ENCODE peak calls at places on chromosomes 7 and 10, in seven cellular contexts. One of them, this sample, is unnamed. For H3K4me1, the result is how much of the 10 kb centered on the place peaks cover.

GRCh38 chr7:6642239-6642839 is 5.2 kb downstream of the ZNF316 start:
- DNase-seq in heart left ventricle: no peak
- DNase-seq in lung: no peak
- DNase-seq in CD4-positive, CD25-positive, alpha-beta regulatory T cell: no peak
- DNase-seq in testis: no peak
- DNase-seq in PC-3: no peak
- DNase-seq in vagina: no peak
- DNase-seq in this sample: no peak

GRCh38 chr7:55486172-55486550 is 86.1 kb downstream of the VOPP1 start:
- DNase-seq in CD4-positive, CD25-positive, alpha-beta regulatory T cell: no peak
- DNase-seq in lung: no peak
- DNase-seq in vagina: no peak
- DNase-seq in testis: no peak
- DNase-seq in heart left ventricle: no peak
- DNase-seq in PC-3: no peak
- DNase-seq in this sample: no peak

GRCh38 chr7:152136623-152137022 is 111.1 kb downstream of the GALNT11 start:
- DNase-seq in testis: no peak
- DNase-seq in PC-3: no peak
- DNase-seq in lung: no peak
- DNase-seq in heart left ventricle: no peak
- DNase-seq in vagina: no peak
- DNase-seq in CD4-positive, CD25-positive, alpha-beta regulatory T cell: no peak
- DNase-seq in this sample: peak

GRCh38 chr10:86340991-86341260 is 25.7 kb downstream of the GRID1 start:
- DNase-seq in testis: no peak
- DNase-seq in lung: no peak
- DNase-seq in vagina: no peak
- DNase-seq in CD4-positive, CD25-positive, alpha-beta regulatory T cell: no peak
- DNase-seq in heart left ventricle: no peak
- DNase-seq in PC-3: no peak
- DNase-seq in this sample: no peak

GRCh38 chr7:50625360-50625759 is 60.2 kb upstream of the DDC start:
- DNase-seq in CD4-positive, CD25-positive, alpha-beta regulatory T cell: no peak
- DNase-seq in testis: no peak
- DNase-seq in vagina: no peak
- DNase-seq in heart left ventricle: peak
- DNase-seq in lung: no peak
- DNase-seq in PC-3: no peak
- DNase-seq in this sample: no peak

GRCh38 chr10:97534746-97535367 is 36.1 kb downstream of the UBTD1 start:
- DNase-seq in vagina: no peak
- DNase-seq in heart left ventricle: peak
- DNase-seq in CD4-positive, CD25-positive, alpha-beta regulatory T cell: no peak
- DNase-seq in PC-3: peak
- DNase-seq in lung: no peak
- DNase-seq in testis: no peak
- DNase-seq in this sample: peak

GRCh38 chr7:6590645-6591110 is 857 bp downstream of the INTS15 start:
- DNase-seq in PC-3: no peak
- DNase-seq in heart left ventricle: no peak
- DNase-seq in vagina: no peak
- DNase-seq in lung: no peak
- DNase-seq in CD4-positive, CD25-positive, alpha-beta regulatory T cell: no peak
- DNase-seq in testis: no peak
- DNase-seq in this sample: no peak

GRCh38 chr7:157112706-157113105 is 26.0 kb upstream of the UBE3C start:
- DNase-seq in CD4-positive, CD25-positive, alpha-beta regulatory T cell: no peak
- DNase-seq in testis: no peak
- DNase-seq in PC-3: no peak
- DNase-seq in heart left ventricle: no peak
- DNase-seq in vagina: no peak
- DNase-seq in lung: no peak
- DNase-seq in this sample: no peak

GRCh38 chr10:129102906-129103693 is 363.9 kb upstream of the MGMT start:
- DNase-seq in lung: peak
- DNase-seq in heart left ventricle: no peak
- DNase-seq in testis: no peak
- DNase-seq in PC-3: no peak
- DNase-seq in vagina: no peak
- DNase-seq in CD4-positive, CD25-positive, alpha-beta regulatory T cell: no peak
- DNase-seq in this sample: no peak

GRCh38 chr7:39589323-39590111 is 23.3 kb downstream of the YAE1 start:
- DNase-seq in lung: no peak
- DNase-seq in testis: no peak
- DNase-seq in CD4-positive, CD25-positive, alpha-beta regulatory T cell: peak
- DNase-seq in PC-3: peak
- DNase-seq in vagina: no peak
- DNase-seq in heart left ventricle: no peak
- DNase-seq in this sample: no peak

GRCh38 chr10:109831846-109832245 is 91.5 kb downstream of the XPNPEP1 start:
- DNase-seq in vagina: no peak
- DNase-seq in CD4-positive, CD25-positive, alpha-beta regulatory T cell: no peak
- DNase-seq in heart left ventricle: no peak
- DNase-seq in lung: no peak
- DNase-seq in testis: no peak
- DNase-seq in PC-3: no peak
- DNase-seq in this sample: no peak

GRCh38 chr10:106872176-106872575 is 292.3 kb downstream of the SORCS1 start:
- DNase-seq in vagina: no peak
- DNase-seq in CD4-positive, CD25-positive, alpha-beta regulatory T cell: no peak
- DNase-seq in testis: no peak
- DNase-seq in heart left ventricle: no peak
- DNase-seq in PC-3: no peak
- DNase-seq in lung: no peak
- DNase-seq in this sample: no peak

GRCh38 chr7:47783456-47784240 is 164.6 kb downstream of the PKD1L1 start:
- DNase-seq in vagina: no peak
- DNase-seq in heart left ventricle: no peak
- DNase-seq in CD4-positive, CD25-positive, alpha-beta regulatory T cell: no peak
- DNase-seq in testis: peak
- DNase-seq in PC-3: peak
- DNase-seq in lung: no peak
- DNase-seq in this sample: no peak

GRCh38 chr7:98674461-98674860 is 57.4 kb downstream of the NPTX2 start:
- DNase-seq in vagina: no peak
- DNase-seq in testis: no peak
- DNase-seq in PC-3: peak
- DNase-seq in heart left ventricle: no peak
- DNase-seq in CD4-positive, CD25-positive, alpha-beta regulatory T cell: no peak
- DNase-seq in lung: no peak
- DNase-seq in this sample: no peak

GRCh38 chr10:43205681-43206390 is 61.0 kb downstream of the RASGEF1A start:
- DNase-seq in CD4-positive, CD25-positive, alpha-beta regulatory T cell: no peak
- DNase-seq in lung: no peak
- DNase-seq in vagina: no peak
- DNase-seq in heart left ventricle: peak
- DNase-seq in PC-3: no peak
- DNase-seq in testis: no peak
- DNase-seq in this sample: peak

DNA sequence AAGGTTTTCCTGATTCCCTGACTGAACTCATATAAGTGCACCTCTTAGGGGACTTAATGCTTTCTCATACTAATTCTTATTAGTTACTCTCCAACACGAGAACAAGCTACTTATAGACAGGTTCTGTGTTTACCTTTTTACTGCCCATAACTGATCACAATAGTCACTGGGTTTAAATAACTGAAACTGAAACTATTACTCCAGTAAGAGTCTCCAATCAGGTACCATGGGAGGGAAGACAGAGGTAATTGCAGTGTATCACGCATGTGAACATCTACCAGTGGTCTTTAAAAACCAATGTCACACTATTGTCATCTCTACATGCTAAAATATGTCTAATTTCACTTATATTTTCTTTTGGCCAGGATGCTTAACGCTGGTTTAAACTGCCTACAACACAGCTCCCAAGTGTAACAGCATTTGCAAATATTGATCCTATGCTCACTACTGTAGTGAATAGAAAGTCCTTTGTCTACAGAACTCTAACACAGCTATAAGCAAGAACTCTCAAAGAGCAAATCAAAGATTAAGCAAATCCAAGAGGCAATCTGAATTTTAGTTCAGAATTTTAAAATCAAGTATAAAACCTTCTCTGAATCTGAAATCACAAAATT is 3.6 kb downstream of the GDI2 start:
- DNase-seq in heart left ventricle: no peak
- DNase-seq in vagina: no peak
- DNase-seq in PC-3: no peak
- DNase-seq in testis: no peak
- DNase-seq in CD4-positive, CD25-positive, alpha-beta regulatory T cell: peak
- DNase-seq in lung: no peak
- DNase-seq in this sample: no peak
- H3K4me3 ChIP-seq in heart left ventricle: no peak
- H3K4me3 ChIP-seq in vagina: no peak
- H3K4me3 ChIP-seq in PC-3: peak
- H3K4me3 ChIP-seq in testis: no peak
- H3K4me3 ChIP-seq in CD4-positive, CD25-positive, alpha-beta regulatory T cell: peak
- H3K4me3 ChIP-seq in lung: no peak
- H3K4me3 ChIP-seq in this sample: no peak

DNA sequence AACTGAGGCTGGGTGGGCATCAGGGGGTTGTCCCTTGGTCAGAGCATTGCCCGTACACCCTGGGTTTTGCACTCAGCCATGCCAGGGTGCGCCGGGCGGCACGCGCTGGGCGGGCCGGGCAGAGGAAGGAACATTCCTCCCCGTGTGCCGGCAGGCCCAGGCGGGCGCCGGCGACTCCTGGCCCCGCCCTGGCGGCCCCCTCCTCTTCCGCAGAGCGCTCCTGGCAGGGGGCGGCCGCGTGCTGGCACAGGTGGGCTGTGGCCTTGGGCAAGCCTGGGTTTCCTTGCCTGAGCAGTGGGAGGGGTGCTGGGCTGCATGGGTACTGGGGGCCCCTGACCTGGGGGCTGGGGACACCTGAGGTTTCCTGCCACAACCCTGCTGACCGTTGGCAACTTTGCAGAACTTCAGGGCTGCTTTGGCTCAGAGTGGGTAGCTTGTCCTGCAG is 3.9 kb downstream of the LFNG start:
- DNase-seq in PC-3: peak
- DNase-seq in heart left ventricle: no peak
- DNase-seq in lung: no peak
- DNase-seq in CD4-positive, CD25-positive, alpha-beta regulatory T cell: peak
- DNase-seq in testis: no peak
- DNase-seq in vagina: no peak
- DNase-seq in this sample: peak
- H3K4me1 ChIP-seq in PC-3: half or more
- H3K4me1 ChIP-seq in heart left ventricle: under half
- H3K4me1 ChIP-seq in lung: under half
- H3K4me1 ChIP-seq in CD4-positive, CD25-positive, alpha-beta regulatory T cell: half or more
- H3K4me1 ChIP-seq in testis: under half
- H3K4me1 ChIP-seq in vagina: half or more
- H3K4me1 ChIP-seq in this sample: under half

GRCh38 chr10:123995082-123995460 is 98.3 kb downstream of the CHST15 start:
- DNase-seq in vagina: peak
- DNase-seq in testis: no peak
- DNase-seq in PC-3: no peak
- DNase-seq in CD4-positive, CD25-positive, alpha-beta regulatory T cell: no peak
- DNase-seq in lung: peak
- DNase-seq in heart left ventricle: no peak
- DNase-seq in this sample: no peak

GRCh38 chr10:123997486-123998196 is 95.8 kb downstream of the CHST15 start:
- DNase-seq in vagina: peak
- DNase-seq in lung: peak
- DNase-seq in PC-3: peak
- DNase-seq in heart left ventricle: peak
- DNase-seq in CD4-positive, CD25-positive, alpha-beta regulatory T cell: no peak
- DNase-seq in testis: no peak
- DNase-seq in this sample: peak

GRCh38 chr10:123997013-123997412 is 96.4 kb downstream of the CHST15 start:
- DNase-seq in heart left ventricle: no peak
- DNase-seq in testis: no peak
- DNase-seq in PC-3: no peak
- DNase-seq in vagina: no peak
- DNase-seq in lung: no peak
- DNase-seq in CD4-positive, CD25-positive, alpha-beta regulatory T cell: no peak
- DNase-seq in this sample: no peak

GRCh38 chr10:123995461-123996131 is 97.8 kb downstream of the CHST15 start:
- DNase-seq in PC-3: peak
- DNase-seq in heart left ventricle: peak
- DNase-seq in vagina: peak
- DNase-seq in CD4-positive, CD25-positive, alpha-beta regulatory T cell: peak
- DNase-seq in lung: peak
- DNase-seq in testis: peak
- DNase-seq in this sample: peak

DNA sequence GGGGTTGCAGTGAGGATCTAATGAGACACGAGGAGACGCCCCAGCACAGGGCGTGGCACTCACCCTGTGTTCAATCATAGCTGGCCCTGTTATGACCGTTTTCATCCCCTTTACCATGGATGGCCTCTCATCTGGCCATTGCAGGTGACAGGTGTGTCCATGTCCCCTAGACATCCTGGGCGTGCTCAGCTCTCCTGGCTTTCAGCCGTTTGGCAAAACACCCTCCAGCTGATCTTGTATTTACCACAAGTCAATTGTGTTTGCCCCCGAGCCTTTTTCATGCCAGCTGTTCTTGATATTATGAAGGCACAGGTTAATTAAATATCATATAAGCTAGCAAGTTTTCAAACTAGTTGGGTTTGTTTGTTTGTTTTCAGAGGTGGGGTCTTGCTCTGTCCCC is 97.1 kb downstream of the CHST15 start:
- DNase-seq in testis: no peak
- DNase-seq in heart left ventricle: no peak
- DNase-seq in vagina: peak
- DNase-seq in lung: peak
- DNase-seq in CD4-positive, CD25-positive, alpha-beta regulatory T cell: no peak
- DNase-seq in PC-3: peak
- DNase-seq in this sample: no peak
- H3K27ac ChIP-seq in testis: no peak
- H3K27ac ChIP-seq in heart left ventricle: no peak
- H3K27ac ChIP-seq in vagina: no peak
- H3K27ac ChIP-seq in lung: peak
- H3K27ac ChIP-seq in CD4-positive, CD25-positive, alpha-beta regulatory T cell: no peak
- H3K27ac ChIP-seq in PC-3: peak
- H3K27ac ChIP-seq in this sample: no peak

GRCh38 chr10:119818889-119819270 is 53.8 kb downstream of the MCMBP start:
- DNase-seq in PC-3: no peak
- DNase-seq in CD4-positive, CD25-positive, alpha-beta regulatory T cell: no peak
- DNase-seq in vagina: no peak
- DNase-seq in lung: no peak
- DNase-seq in testis: peak
- DNase-seq in heart left ventricle: no peak
- DNase-seq in this sample: no peak
- H3K4me3 ChIP-seq in PC-3: no peak
- H3K4me3 ChIP-seq in CD4-positive, CD25-positive, alpha-beta regulatory T cell: no peak
- H3K4me3 ChIP-seq in vagina: peak
- H3K4me3 ChIP-seq in lung: no peak
- H3K4me3 ChIP-seq in testis: peak
- H3K4me3 ChIP-seq in heart left ventricle: peak
- H3K4me3 ChIP-seq in this sample: no peak

GRCh38 chr7:133641436-133641835 is 388.6 kb downstream of the EXOC4 start:
- DNase-seq in CD4-positive, CD25-positive, alpha-beta regulatory T cell: no peak
- DNase-seq in heart left ventricle: no peak
- DNase-seq in testis: no peak
- DNase-seq in PC-3: peak
- DNase-seq in vagina: no peak
- DNase-seq in lung: no peak
- DNase-seq in this sample: no peak
- H3K4me1 ChIP-seq in CD4-positive, CD25-positive, alpha-beta regulatory T cell: under half
- H3K4me1 ChIP-seq in heart left ventricle: under half
- H3K4me1 ChIP-seq in testis: under half
- H3K4me1 ChIP-seq in PC-3: under half
- H3K4me1 ChIP-seq in vagina: under half
- H3K4me1 ChIP-seq in lung: under half
- H3K4me1 ChIP-seq in this sample: under half

This sample was measured in right cardiac atrium.